ENCODE peak calls at places on chromosome 22, in four cellular contexts. L, G, A and C are unnamed samples.

GRCh38 chr22:39232246-39232645 is 12.5 kb downstream of the PDGFB start:
- DNase-seq in L (no peak), G (no peak), A (no peak), C (no peak)

GRCh38 chr22:39634530-39635399 is 64.2 kb downstream of the CACNA1I start:
- DNase-seq in L (no peak), G (peak; percentile 78), A (no peak), C (peak; percentile 31)

GRCh38 chr22:40348025-40348658 is 1.8 kb downstream of the ADSL start:
- DNase-seq in L (no peak), G (peak; percentile 71), A (peak; percentile 23), C (peak; percentile 72)

GRCh38 chr22:43277987-43278601 is 65.1 kb downstream of the SCUBE1 start:
- DNase-seq in L (no peak), G (no peak), A (no peak), C (no peak)

GRCh38 chr22:19419464-19420178 is 11.9 kb downstream of the HIRA start:
- DNase-seq in L (no peak), G (no peak), A (no peak), C (no peak)

GRCh38 chr22:49023161-49023878 is 804.4 kb downstream of the BRD1 start:
- DNase-seq in L (no peak), G (no peak), A (no peak), C (no peak)

GRCh38 chr22:45197606-45198462 is 34.1 kb downstream of the NUP50 start:
- DNase-seq in L (no peak), G (no peak), A (no peak), C (no peak)

GRCh38 chr22:42138972-42139371 is 8.4 kb upstream of the CYP2D6 start:
- DNase-seq in L (no peak), G (no peak), A (no peak), C (no peak)

GRCh38 chr22:30265851-30266444 is 703 bp downstream of the OSM start:
- DNase-seq in L (no peak), G (no peak), A (peak; percentile 45), C (peak; percentile 61)

GRCh38 chr22:43723816-43724215 is 88.3 kb downstream of the EFCAB6 start:
- DNase-seq in L (no peak), G (no peak), A (no peak), C (no peak)

GRCh38 chr22:28955817-28956216 is 72.4 kb downstream of the ZNRF3 start:
- DNase-seq in L (no peak), G (no peak), A (no peak), C (no peak)

GRCh38 chr22:19438286-19438685 is 5.9 kb downstream of the MRPL40 start:
- DNase-seq in L (no peak), G (no peak), A (no peak), C (no peak)

GRCh38 chr22:31210830-31211503 is 1.1 kb upstream of the LIMK2 start:
- DNase-seq in L (no peak), G (no peak), A (peak; percentile 64), C (peak; percentile 66)

GRCh38 chr22:24977370-24978230 is 25.1 kb downstream of the KIAA1671 start:
- DNase-seq in L (no peak), G (no peak), A (peak; percentile 62), C (peak; percentile 57)

GRCh38 chr22:39456262-39457046 is at the start of gene MGAT3:
- DNase-seq in L (no peak), G (no peak), A (no peak), C (no peak)

GRCh38 chr22:27775698-27776409 is 25.7 kb downstream of the MN1 start:
- DNase-seq in L (no peak), G (no peak), A (no peak), C (no peak)

GRCh38 chr22:49290711-49291110 is 537.0 kb downstream of the BRD1 start:
- DNase-seq in L (no peak), G (no peak), A (no peak), C (no peak)

GRCh38 chr22:21621891-21622623 is 7.8 kb downstream of the YDJC start:
- DNase-seq in L (no peak), G (no peak), A (no peak), C (no peak)

GRCh38 chr22:32237905-32238304 is 17.2 kb downstream of the SLC5A4 start:
- DNase-seq in L (no peak), G (no peak), A (no peak), C (no peak)

GRCh38 chr22:39496131-39496838 is 5.8 kb upstream of the MIEF1 start:
- DNase-seq in L (peak; percentile 53), G (peak; percentile 66), A (peak; percentile 86), C (peak; percentile 80)

GRCh38 chr22:36397081-36397766 is 9.5 kb upstream of the MYH9 start:
- DNase-seq in L (no peak), G (peak; percentile 83), A (no peak), C (no peak)

GRCh38 chr22:33957086-33957485 is 36.8 kb upstream of the LARGE1 start:
- DNase-seq in L (no peak), G (no peak), A (no peak), C (no peak)

GRCh38 chr22:35219012-35219411 is 38.3 kb upstream of the HMGXB4 start:
- DNase-seq in L (no peak), G (peak; percentile 47), A (no peak), C (no peak)

GRCh38 chr22:22655452-22656108 is 11.2 kb downstream of the GGTLC2 start:
- DNase-seq in L (no peak), G (no peak), A (no peak), C (no peak)

GRCh38 chr22:46027219-46028068 is 50.5 kb upstream of the WNT7B start:
- DNase-seq in L (peak; percentile 44), G (no peak), A (no peak), C (peak; percentile 87)

GRCh38 chr22:29914165-29914564 is 31.2 kb downstream of the MTMR3 start:
- DNase-seq in L (no peak), G (peak; percentile 53), A (no peak), C (no peak)